ENCODE peak calls at places on chromosomes 13 and 19, in six cellular contexts. One of them, this sample, is unnamed.

GRCh38 chr13:101570410-101570809 is 117.9 kb downstream of the ITGBL1 start:
- DNase-seq in body of pancreas: no peak
- DNase-seq in stomach: no peak
- DNase-seq in H54: no peak
- DNase-seq in A549: no peak
- DNase-seq in breast epithelium: no peak
- DNase-seq in this sample: no peak

GRCh38 chr19:44111910-44112463 is 1.2 kb upstream of the ZNF225 start:
- DNase-seq in body of pancreas: no peak
- DNase-seq in stomach: no peak
- DNase-seq in H54: peak
- DNase-seq in A549: no peak
- DNase-seq in breast epithelium: no peak
- DNase-seq in this sample: peak

GRCh38 chr13:99980201-99981114 is 1.1 kb upstream of the ZIC2 start:
- DNase-seq in body of pancreas: peak
- DNase-seq in stomach: peak
- DNase-seq in H54: peak
- DNase-seq in A549: no peak
- DNase-seq in breast epithelium: peak
- DNase-seq in this sample: peak

GRCh38 chr13:83286737-83287136 is 595.5 kb downstream of the SLITRK1 start:
- DNase-seq in body of pancreas: no peak
- DNase-seq in stomach: no peak
- DNase-seq in H54: no peak
- DNase-seq in A549: no peak
- DNase-seq in breast epithelium: no peak
- DNase-seq in this sample: no peak

GRCh38 chr13:42654760-42655159 is 80.8 kb downstream of the TNFSF11 start:
- DNase-seq in body of pancreas: no peak
- DNase-seq in stomach: no peak
- DNase-seq in H54: no peak
- DNase-seq in A549: no peak
- DNase-seq in breast epithelium: no peak
- DNase-seq in this sample: no peak

GRCh38 chr13:21234537-21234936 is 58.1 kb downstream of the MRPL57 start:
- DNase-seq in body of pancreas: no peak
- DNase-seq in stomach: no peak
- DNase-seq in H54: no peak
- DNase-seq in A549: no peak
- DNase-seq in breast epithelium: no peak
- DNase-seq in this sample: no peak

GRCh38 chr19:34224996-34225658 is 29.2 kb upstream of the GARRE1 start:
- DNase-seq in body of pancreas: no peak
- DNase-seq in stomach: no peak
- DNase-seq in H54: no peak
- DNase-seq in A549: no peak
- DNase-seq in breast epithelium: no peak
- DNase-seq in this sample: no peak

GRCh38 chr19:9836021-9836420 is 903 bp downstream of the PIN1 start:
- DNase-seq in body of pancreas: no peak
- DNase-seq in stomach: no peak
- DNase-seq in H54: no peak
- DNase-seq in A549: no peak
- DNase-seq in breast epithelium: no peak
- DNase-seq in this sample: peak

GRCh38 chr13:40981361-40981760 is 37.8 kb downstream of the ELF1 start:
- DNase-seq in body of pancreas: no peak
- DNase-seq in stomach: no peak
- DNase-seq in H54: no peak
- DNase-seq in A549: no peak
- DNase-seq in breast epithelium: no peak
- DNase-seq in this sample: peak

GRCh38 chr13:34435338-34435737 is 506.7 kb upstream of the NBEA start:
- DNase-seq in body of pancreas: no peak
- DNase-seq in stomach: no peak
- DNase-seq in H54: no peak
- DNase-seq in A549: no peak
- DNase-seq in breast epithelium: no peak
- DNase-seq in this sample: no peak

GRCh38 chr19:1264801-1265610 is 4.1 kb upstream of the CIRBP start:
- DNase-seq in body of pancreas: peak
- DNase-seq in stomach: peak
- DNase-seq in H54: peak
- DNase-seq in A549: peak
- DNase-seq in breast epithelium: peak
- DNase-seq in this sample: no peak

GRCh38 chr13:108985166-108985565 is 355.8 kb downstream of the MYO16 start:
- DNase-seq in body of pancreas: no peak
- DNase-seq in stomach: no peak
- DNase-seq in H54: no peak
- DNase-seq in A549: no peak
- DNase-seq in breast epithelium: no peak
- DNase-seq in this sample: no peak

GRCh38 chr19:3506384-3507340 is 551 bp downstream of the FZR1 start:
- DNase-seq in body of pancreas: peak
- DNase-seq in stomach: peak
- DNase-seq in H54: peak
- DNase-seq in A549: no peak
- DNase-seq in breast epithelium: peak
- DNase-seq in this sample: peak

GRCh38 chr13:111638233-111638632 is 317.8 kb downstream of the TEX29 start:
- DNase-seq in body of pancreas: no peak
- DNase-seq in stomach: no peak
- DNase-seq in H54: no peak
- DNase-seq in A549: no peak
- DNase-seq in breast epithelium: no peak
- DNase-seq in this sample: no peak

GRCh38 chr19:44113784-44114390 is 688 bp downstream of the ZNF225 start:
- DNase-seq in body of pancreas: no peak
- DNase-seq in stomach: no peak
- DNase-seq in H54: peak
- DNase-seq in A549: peak
- DNase-seq in breast epithelium: no peak
- DNase-seq in this sample: peak

GRCh38 chr13:57739089-57739488 is 107.5 kb downstream of the PCDH17 start:
- DNase-seq in body of pancreas: no peak
- DNase-seq in stomach: no peak
- DNase-seq in H54: no peak
- DNase-seq in A549: no peak
- DNase-seq in breast epithelium: no peak
- DNase-seq in this sample: no peak

GRCh38 chr19:6739390-6739883 is at the start of gene TRIP10:
- DNase-seq in body of pancreas: peak
- DNase-seq in stomach: peak
- DNase-seq in H54: peak
- DNase-seq in A549: peak
- DNase-seq in breast epithelium: peak
- DNase-seq in this sample: peak

GRCh38 chr13:107250626-107251025 is 682.7 kb upstream of the ARGLU1 start:
- DNase-seq in body of pancreas: no peak
- DNase-seq in stomach: no peak
- DNase-seq in H54: no peak
- DNase-seq in A549: no peak
- DNase-seq in breast epithelium: no peak
- DNase-seq in this sample: no peak

GRCh38 chr19:48568345-48568886 is 16.4 kb downstream of the SULT2B1 start:
- DNase-seq in body of pancreas: peak
- DNase-seq in stomach: peak
- DNase-seq in H54: peak
- DNase-seq in A549: peak
- DNase-seq in breast epithelium: peak
- DNase-seq in this sample: peak

GRCh38 chr13:22195726-22196125 is 524.9 kb downstream of the FGF9 start:
- DNase-seq in body of pancreas: no peak
- DNase-seq in stomach: no peak
- DNase-seq in H54: no peak
- DNase-seq in A549: no peak
- DNase-seq in breast epithelium: no peak
- DNase-seq in this sample: no peak

GRCh38 chr19:48419158-48419920 is 25.9 kb downstream of the GRIN2D start:
- DNase-seq in body of pancreas: peak
- DNase-seq in stomach: peak
- DNase-seq in H54: no peak
- DNase-seq in A549: no peak
- DNase-seq in breast epithelium: no peak
- DNase-seq in this sample: peak

GRCh38 chr19:28710278-28710677 is 502.7 kb downstream of the UQCRFS1 start:
- DNase-seq in body of pancreas: no peak
- DNase-seq in stomach: no peak
- DNase-seq in H54: no peak
- DNase-seq in A549: peak
- DNase-seq in breast epithelium: no peak
- DNase-seq in this sample: peak

GRCh38 chr19:15452111-15453047 is 2.6 kb upstream of the WIZ start:
- DNase-seq in body of pancreas: peak
- DNase-seq in stomach: peak
- DNase-seq in H54: peak
- DNase-seq in A549: peak
- DNase-seq in breast epithelium: peak
- DNase-seq in this sample: peak

GRCh38 chr13:112844411-112844810 is 124.6 kb upstream of the MCF2L start:
- DNase-seq in body of pancreas: no peak
- DNase-seq in stomach: no peak
- DNase-seq in H54: no peak
- DNase-seq in A549: no peak
- DNase-seq in breast epithelium: no peak
- DNase-seq in this sample: no peak

GRCh38 chr19:48616041-48616436 is 1.2 kb upstream of the FAM83E start:
- DNase-seq in body of pancreas: no peak
- DNase-seq in stomach: no peak
- DNase-seq in H54: no peak
- DNase-seq in A549: no peak
- DNase-seq in breast epithelium: no peak
- DNase-seq in this sample: no peak

GRCh38 chr19:46042252-46042883 is 1.6 kb upstream of the IGFL4 start:
- DNase-seq in body of pancreas: no peak
- DNase-seq in stomach: no peak
- DNase-seq in H54: no peak
- DNase-seq in A549: no peak
- DNase-seq in breast epithelium: no peak
- DNase-seq in this sample: no peak

GRCh38 chr19:409006-409514 is at the start of gene C2CD4C:
- DNase-seq in body of pancreas: peak
- DNase-seq in stomach: no peak
- DNase-seq in H54: no peak
- DNase-seq in A549: no peak
- DNase-seq in breast epithelium: no peak
- DNase-seq in this sample: peak

GRCh38 chr13:99908129-99908805 is 63.3 kb downstream of the ZIC5 start:
- DNase-seq in body of pancreas: peak
- DNase-seq in stomach: peak
- DNase-seq in H54: no peak
- DNase-seq in A549: no peak
- DNase-seq in breast epithelium: no peak
- DNase-seq in this sample: no peak

GRCh38 chr13:98454389-98454881 is 122.5 kb downstream of the STK24 start:
- DNase-seq in body of pancreas: no peak
- DNase-seq in stomach: no peak
- DNase-seq in H54: no peak
- DNase-seq in A549: no peak
- DNase-seq in breast epithelium: no peak
- DNase-seq in this sample: no peak

GRCh38 chr19:18636183-18636968 is 452 bp upstream of the KLHL26 start:
- DNase-seq in body of pancreas: peak
- DNase-seq in stomach: peak
- DNase-seq in H54: peak
- DNase-seq in A549: peak
- DNase-seq in breast epithelium: peak
- DNase-seq in this sample: peak
- TF ChIP-seq POLR2A in body of pancreas: no peak
- TF ChIP-seq POLR2A in stomach: no peak
- TF ChIP-seq POLR2A in H54: peak
- TF ChIP-seq POLR2A in A549: no peak
- TF ChIP-seq POLR2A in breast epithelium: no peak
- TF ChIP-seq POLR2A in this sample: no peak

DNA sequence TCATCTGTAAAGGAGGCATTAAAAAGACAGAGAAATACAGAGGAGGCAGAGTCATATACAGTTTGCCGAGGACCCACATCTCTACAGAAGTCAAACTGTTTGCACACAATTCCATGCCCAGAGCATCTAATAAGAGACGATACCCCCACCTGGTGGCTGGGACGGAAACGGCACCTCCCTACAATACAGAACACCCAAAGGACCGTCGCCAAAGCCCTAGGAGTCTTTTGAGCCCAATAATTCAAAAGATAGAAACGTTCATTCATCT is 703 bp upstream of the PLEKHG2 start:
- DNase-seq in body of pancreas: peak
- DNase-seq in stomach: peak
- DNase-seq in H54: peak
- DNase-seq in A549: peak
- DNase-seq in breast epithelium: peak
- DNase-seq in this sample: peak
- TF ChIP-seq POLR2A in body of pancreas: no peak
- TF ChIP-seq POLR2A in stomach: no peak
- TF ChIP-seq POLR2A in H54: no peak
- TF ChIP-seq POLR2A in A549: no peak
- TF ChIP-seq POLR2A in breast epithelium: no peak
- TF ChIP-seq POLR2A in this sample: no peak

GRCh38 chr19:2288010-2288742 is 6.2 kb upstream of the PEAK3 start:
- DNase-seq in body of pancreas: no peak
- DNase-seq in stomach: no peak
- DNase-seq in H54: no peak
- DNase-seq in A549: no peak
- DNase-seq in breast epithelium: no peak
- DNase-seq in this sample: no peak

GRCh38 chr19:2291185-2291751 is 9.3 kb upstream of the PEAK3 start:
- DNase-seq in body of pancreas: no peak
- DNase-seq in stomach: no peak
- DNase-seq in H54: no peak
- DNase-seq in A549: no peak
- DNase-seq in breast epithelium: no peak
- DNase-seq in this sample: no peak

GRCh38 chr19:2289714-2290435 is 7.9 kb upstream of the PEAK3 start:
- DNase-seq in body of pancreas: no peak
- DNase-seq in stomach: peak
- DNase-seq in H54: no peak
- DNase-seq in A549: no peak
- DNase-seq in breast epithelium: no peak
- DNase-seq in this sample: no peak

GRCh38 chr19:2288743-2289713 is 7.1 kb upstream of the PEAK3 start:
- DNase-seq in body of pancreas: no peak
- DNase-seq in stomach: no peak
- DNase-seq in H54: no peak
- DNase-seq in A549: no peak
- DNase-seq in breast epithelium: no peak
- DNase-seq in this sample: no peak

GRCh38 chr19:2290441-2291184 is 8.6 kb upstream of the PEAK3 start:
- DNase-seq in body of pancreas: peak
- DNase-seq in stomach: no peak
- DNase-seq in H54: no peak
- DNase-seq in A549: no peak
- DNase-seq in breast epithelium: no peak
- DNase-seq in this sample: no peak
- TF ChIP-seq POLR2A in body of pancreas: no peak
- TF ChIP-seq POLR2A in stomach: no peak
- TF ChIP-seq POLR2A in H54: no peak
- TF ChIP-seq POLR2A in A549: no peak
- TF ChIP-seq POLR2A in breast epithelium: no peak
- TF ChIP-seq POLR2A in this sample: no peak

GRCh38 chr19:23118400-23118799 is 1.6 kb downstream of the ZNF730 start:
- DNase-seq in body of pancreas: no peak
- DNase-seq in stomach: no peak
- DNase-seq in H54: no peak
- DNase-seq in A549: no peak
- DNase-seq in breast epithelium: no peak
- DNase-seq in this sample: no peak

GRCh38 chr19:23116802-23117571 is at the start of gene ZNF730:
- DNase-seq in body of pancreas: peak
- DNase-seq in stomach: no peak
- DNase-seq in H54: no peak
- DNase-seq in A549: no peak
- DNase-seq in breast epithelium: no peak
- DNase-seq in this sample: peak
- TF ChIP-seq POLR2A in body of pancreas: no peak
- TF ChIP-seq POLR2A in stomach: no peak
- TF ChIP-seq POLR2A in H54: no peak
- TF ChIP-seq POLR2A in A549: no peak
- TF ChIP-seq POLR2A in breast epithelium: no peak
- TF ChIP-seq POLR2A in this sample: peak

This sample was measured in erythroblast.